ENCODE peak calls at places on chromosomes 2 and 18, in four cellular contexts. G, J, Z and H are unnamed samples.

GRCh38 chr2:200615247-200615646 is 29.4 kb downstream of the AOX1 start:
- DNase-seq in G (no peak), Z (no peak), J (peak; percentile 68), H (no peak)

GRCh38 chr18:57813245-57813644 is 10.1 kb upstream of the ATP8B1 start:
- DNase-seq in G (no peak), Z (no peak), J (peak; percentile 48), H (no peak)

GRCh38 chr2:171319164-171319810 is 114.5 kb downstream of the METTL8 start:
- DNase-seq in Z (no peak), G (no peak), J (no peak), H (no peak)

GRCh38 chr2:224586127-224586702 is 1.1 kb upstream of the CUL3 start:
- DNase-seq in G (no peak), J (no peak), Z (peak; percentile 6), H (no peak)

GRCh38 chr2:17958486-17959092 is 80.1 kb downstream of the KCNS3 start:
- DNase-seq in Z (no peak), J (no peak), G (no peak), H (no peak)

GRCh38 chr2:98389248-98389605 is 43.0 kb downstream of the CNGA3 start:
- DNase-seq in Z (no peak), G (no peak), J (no peak), H (no peak)

GRCh38 chr2:186457908-186458307 is 28.2 kb upstream of the ZC3H15 start:
- DNase-seq in J (no peak), Z (no peak), G (no peak), H (no peak)

GRCh38 chr18:50203801-50204604 is 9.1 kb upstream of the MYO5B start:
- DNase-seq in G (no peak), Z (peak; percentile 37), J (peak; percentile 46), H (no peak)

GRCh38 chr18:24482826-24483225 is 22.4 kb downstream of the HRH4 start:
- DNase-seq in Z (no peak), J (no peak), G (no peak), H (no peak)

GRCh38 chr2:165369131-165369935 is 100.2 kb upstream of the CSRNP3 start:
- DNase-seq in J (no peak), G (peak; percentile 9), Z (no peak), H (no peak)

GRCh38 chr2:182598626-182599025 is 117.4 kb upstream of the DNAJC10 start:
- DNase-seq in J (no peak), Z (no peak), G (no peak), H (no peak)

GRCh38 chr2:61318553-61318952 is 152.3 kb downstream of the USP34 start:
- DNase-seq in Z (no peak), J (no peak), G (no peak), H (no peak)

GRCh38 chr18:48342588-48342987 is 66.6 kb downstream of the ZBTB7C start:
- DNase-seq in J (no peak), Z (no peak), G (no peak), H (no peak)

GRCh38 chr2:238701907-238702206 is 146.0 kb upstream of the TWIST2 start:
- DNase-seq in G (no peak), J (no peak), Z (no peak), H (no peak)

GRCh38 chr2:112588611-112589045 is 4.2 kb downstream of the CHCHD5 start:
- DNase-seq in Z (no peak), G (no peak), J (no peak), H (no peak)

GRCh38 chr2:204434660-204435462 is 110.4 kb upstream of the PARD3B start:
- DNase-seq in G (no peak), Z (peak; percentile 56), J (no peak), H (no peak)

GRCh38 chr2:101002562-101003277 is 631 bp downstream of the RPL31 start:
- DNase-seq in G (no peak), J (peak; percentile 17), Z (peak; percentile 27), H (no peak)

GRCh38 chr18:11981383-11981632 is at the start of gene IMPA2:
- DNase-seq in Z (no peak), J (no peak), G (no peak), H (no peak)
- TF ChIP-seq POLR2A in Z (no peak), J (peak; percentile 75), G (no peak), H (peak; percentile 57)

DNA sequence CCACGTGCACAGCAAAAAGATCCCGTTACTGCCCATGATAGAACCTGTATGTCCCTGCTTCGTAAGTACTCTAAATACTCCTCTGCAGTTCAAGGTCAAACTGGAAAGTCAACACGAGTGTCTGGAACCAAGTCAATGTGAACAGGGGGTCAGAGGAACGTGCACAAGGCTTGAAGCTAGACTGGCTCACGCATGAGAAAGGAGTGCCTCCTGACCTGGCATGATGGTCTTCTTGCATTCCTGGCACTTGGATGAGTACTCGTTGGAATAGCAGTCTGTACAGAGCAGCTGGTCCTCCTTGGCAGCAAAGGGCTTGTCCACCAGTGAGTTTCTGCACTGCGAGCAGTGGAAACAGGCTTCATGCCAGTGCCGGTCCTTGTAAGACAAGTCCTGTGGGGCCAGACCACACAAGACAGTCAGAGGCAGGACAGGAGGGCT is 25.5 kb downstream of the FHL2 start:
- DNase-seq in Z (no peak), J (peak; percentile 35), G (no peak), H (no peak)
- TF ChIP-seq POLR2AphosphoS5 in Z (no peak), J (no peak), G (no peak), H (no peak)

DNA sequence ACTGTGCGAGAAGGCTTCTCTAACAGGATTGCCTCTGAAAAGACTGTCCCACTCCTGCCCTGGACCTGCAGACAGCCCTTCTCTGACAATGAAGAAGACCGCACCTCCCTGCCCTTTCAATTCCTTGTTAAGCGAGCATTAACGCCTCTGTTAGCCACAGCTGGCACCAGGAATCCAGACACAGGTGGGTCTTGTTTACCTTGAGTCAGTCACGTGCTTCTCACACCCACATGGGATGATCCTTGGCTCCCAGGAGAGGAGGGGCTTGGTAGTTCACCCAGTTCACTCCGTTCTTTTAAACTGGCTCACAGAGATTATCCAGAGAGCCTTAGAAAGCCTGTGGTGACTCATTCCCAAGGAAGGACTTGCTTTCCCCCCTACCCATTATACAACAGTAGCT is 410.5 kb upstream of the MEIS1 start:
- DNase-seq in J (peak; percentile 10), Z (no peak), G (peak; percentile 5), H (no peak)
- TF ChIP-seq TAF1 in J (no peak), Z (no peak), G (no peak), H (no peak)

GRCh38 chr2:127081826-127082633 is 24.9 kb downstream of the BIN1 start:
- DNase-seq in Z (peak; percentile 48), G (no peak), J (no peak), H (peak; percentile 71)
- TF ChIP-seq POLR2A in Z (no peak), G (no peak), J (no peak), H (no peak)

DNA sequence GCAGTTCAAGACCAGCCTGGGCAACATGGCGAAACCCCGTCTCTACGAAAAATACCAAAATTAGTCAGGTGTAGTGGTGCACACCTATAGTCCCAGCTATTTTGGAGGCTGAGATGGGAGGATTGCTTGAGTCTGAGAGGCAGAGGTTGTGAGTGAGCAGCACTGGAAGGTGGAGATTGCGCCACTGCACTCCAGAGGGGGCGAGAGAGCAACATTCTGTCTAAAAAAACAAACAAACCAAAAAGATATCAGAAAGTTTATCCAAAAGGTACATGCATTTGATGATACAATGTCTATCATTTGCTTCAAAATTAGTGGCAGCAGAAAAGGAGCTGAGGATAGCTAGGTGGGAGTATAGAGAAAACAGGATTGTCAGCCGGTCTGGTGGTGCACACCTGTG is 39.8 kb upstream of the CABLES1 start:
- DNase-seq in G (no peak), Z (no peak), J (no peak), H (no peak)
- TF ChIP-seq POLR2AphosphoS5 in G (no peak), Z (no peak), J (no peak), H (no peak)